ENCODE peak calls at places on chromosomes 12 and 14, in seven cellular contexts. N, A, M, Q, X, D and H are unnamed samples.

GRCh38 chr12:107379852-107380567 is 286.7 kb upstream of the CRY1 start:
- DNase-seq in M (no peak), N (no peak), A (peak), X (peak), D (no peak), Q (peak), H (no peak)

GRCh38 chr14:105448706-105449111 is 25.9 kb upstream of the CRIP2 start:
- DNase-seq in N (peak), D (peak), Q (peak), X (peak), M (no peak), A (peak), H (no peak)

GRCh38 chr12:12072064-12072760 is 1.5 kb downstream of the BCL2L14 start:
- DNase-seq in A (no peak), M (no peak), D (peak), X (peak), Q (no peak), N (no peak), H (no peak)

GRCh38 chr14:54348001-54348611 is 48.7 kb upstream of the CDKN3 start:
- DNase-seq in N (peak), Q (peak), M (no peak), X (no peak), D (no peak), A (peak), H (no peak)

GRCh38 chr12:47828967-47829482 is 9.3 kb upstream of the HDAC7 start:
- DNase-seq in A (peak), Q (peak), M (no peak), N (peak), D (no peak), X (peak), H (no peak)

GRCh38 chr14:46197856-46198255 is 453.7 kb downstream of the RPL10L start:
- DNase-seq in N (no peak), X (no peak), D (no peak), Q (no peak), A (no peak), M (no peak), H (no peak)

GRCh38 chr14:23093526-23093925 is 1.4 kb downstream of the ACIN1 start:
- DNase-seq in M (no peak), X (no peak), Q (no peak), D (no peak), A (no peak), N (no peak), H (no peak)

GRCh38 chr12:47811581-47812484 is 7.9 kb downstream of the HDAC7 start:
- DNase-seq in M (no peak), A (peak), Q (no peak), D (no peak), X (no peak), N (peak), H (no peak)

GRCh38 chr12:92627511-92627910 is 75.3 kb upstream of the PLEKHG7 start:
- DNase-seq in Q (no peak), A (no peak), X (no peak), N (no peak), D (no peak), M (no peak), H (no peak)

GRCh38 chr12:104204690-104205480 is 10.7 kb upstream of the TXNRD1 start:
- DNase-seq in D (no peak), A (no peak), N (no peak), Q (no peak), M (no peak), X (no peak), H (no peak)

GRCh38 chr12:64461634-64462414 is 9.9 kb downstream of the TBK1 start:
- DNase-seq in D (no peak), Q (no peak), M (peak), X (no peak), A (no peak), N (peak), H (peak)

GRCh38 chr12:114976361-114976760 is 292.4 kb upstream of the TBX3 start:
- DNase-seq in Q (no peak), M (no peak), X (no peak), D (no peak), N (no peak), A (no peak), H (no peak)

GRCh38 chr14:103122578-103123127 is 608 bp upstream of the TNFAIP2 start:
- DNase-seq in D (no peak), X (no peak), M (no peak), Q (no peak), N (no peak), A (no peak), H (no peak)

GRCh38 chr14:22379727-22380126 is 209.3 kb downstream of the DAD1 start:
- DNase-seq in M (no peak), A (no peak), Q (no peak), X (no peak), N (no peak), D (no peak), H (no peak)

GRCh38 chr14:103626150-103626850 is 2.7 kb upstream of the KLC1 start:
- DNase-seq in X (no peak), N (no peak), Q (no peak), D (peak), A (no peak), M (no peak), H (no peak)

GRCh38 chr14:61326847-61327246 is 5.5 kb downstream of the PRKCH start:
- DNase-seq in M (no peak), N (peak), D (no peak), X (no peak), A (peak), Q (no peak), H (no peak)

GRCh38 chr14:68146812-68147211 is 327.2 kb downstream of the RAD51B start:
- DNase-seq in D (no peak), Q (peak), N (peak), A (peak), M (no peak), X (no peak), H (peak)

GRCh38 chr12:45213107-45213506 is 2.8 kb upstream of the ANO6 start:
- DNase-seq in D (no peak), A (no peak), M (no peak), Q (no peak), X (no peak), N (no peak), H (no peak)

GRCh38 chr14:94411638-94412037 is 23.2 kb upstream of the SERPINA1 start:
- DNase-seq in X (peak), D (no peak), M (no peak), N (no peak), A (no peak), Q (no peak), H (no peak)

GRCh38 chr12:46888568-46888967 is 62.8 kb upstream of the SLC38A4 start:
- DNase-seq in X (no peak), N (no peak), M (no peak), Q (no peak), A (no peak), D (no peak), H (no peak)

GRCh38 chr12:131459666-131460365 is 251.1 kb upstream of the SFSWAP start:
- DNase-seq in X (no peak), N (no peak), D (no peak), Q (no peak), M (no peak), A (no peak), H (no peak)

GRCh38 chr12:64053117-64053516 is 169.0 kb downstream of the KICS2 start:
- DNase-seq in Q (no peak), X (no peak), D (no peak), A (no peak), N (no peak), M (no peak), H (no peak)

GRCh38 chr12:119727600-119728436 is 59.9 kb downstream of the PRKAB1 start:
- DNase-seq in Q (no peak), X (no peak), M (no peak), N (peak), D (no peak), A (no peak), H (peak)

GRCh38 chr14:33363687-33364086 is 425.0 kb downstream of the NPAS3 start:
- DNase-seq in X (no peak), N (no peak), A (no peak), D (no peak), Q (no peak), M (no peak), H (no peak)

GRCh38 chr12:104230704-104231103 is 15.1 kb downstream of the TXNRD1 start:
- DNase-seq in N (no peak), A (no peak), D (no peak), Q (no peak), M (no peak), X (no peak), H (no peak)

GRCh38 chr14:104421401-104421821 is 158.2 kb upstream of the C14orf180 start:
- DNase-seq in A (no peak), X (no peak), D (no peak), N (no peak), Q (no peak), M (no peak), H (no peak)

GRCh38 chr12:101671157-101671791 is 26.2 kb upstream of the CHPT1 start:
- DNase-seq in N (no peak), D (peak), X (peak), M (no peak), A (peak), Q (no peak), H (peak)

GRCh38 chr12:25254271-25254880 is 3.6 kb upstream of the KRAS start:
- DNase-seq in N (no peak), M (no peak), Q (no peak), A (no peak), D (no peak), X (no peak), H (no peak)

GRCh38 chr12:77995436-77996167 is 164.9 kb downstream of the NAV3 start:
- DNase-seq in X (no peak), M (no peak), Q (peak), D (peak), N (peak), A (no peak), H (peak)

GRCh38 chr12:130765186-130765659 is 49.1 kb upstream of the RIMBP2 start:
- DNase-seq in M (no peak), D (no peak), A (no peak), N (peak), X (no peak), Q (peak), H (no peak)

GRCh38 chr12:4114986-4115385 is 158.6 kb upstream of the CCND2 start:
- DNase-seq in M (no peak), X (no peak), D (no peak), Q (no peak), A (no peak), N (no peak), H (no peak)

GRCh38 chr12:32273712-32274111 is 125.6 kb upstream of the FGD4 start:
- DNase-seq in M (no peak), N (no peak), X (no peak), A (no peak), Q (no peak), D (peak), H (no peak)

GRCh38 chr12:51954465-51955361 is 3.2 kb downstream of the ACVR1B start:
- DNase-seq in Q (no peak), N (peak), A (no peak), M (no peak), D (no peak), X (no peak), H (no peak)
- H3K4me3 ChIP-seq in Q (no peak), N (peak), A (no peak), M (no peak), D (no peak), X (no peak), H (peak)

DNA sequence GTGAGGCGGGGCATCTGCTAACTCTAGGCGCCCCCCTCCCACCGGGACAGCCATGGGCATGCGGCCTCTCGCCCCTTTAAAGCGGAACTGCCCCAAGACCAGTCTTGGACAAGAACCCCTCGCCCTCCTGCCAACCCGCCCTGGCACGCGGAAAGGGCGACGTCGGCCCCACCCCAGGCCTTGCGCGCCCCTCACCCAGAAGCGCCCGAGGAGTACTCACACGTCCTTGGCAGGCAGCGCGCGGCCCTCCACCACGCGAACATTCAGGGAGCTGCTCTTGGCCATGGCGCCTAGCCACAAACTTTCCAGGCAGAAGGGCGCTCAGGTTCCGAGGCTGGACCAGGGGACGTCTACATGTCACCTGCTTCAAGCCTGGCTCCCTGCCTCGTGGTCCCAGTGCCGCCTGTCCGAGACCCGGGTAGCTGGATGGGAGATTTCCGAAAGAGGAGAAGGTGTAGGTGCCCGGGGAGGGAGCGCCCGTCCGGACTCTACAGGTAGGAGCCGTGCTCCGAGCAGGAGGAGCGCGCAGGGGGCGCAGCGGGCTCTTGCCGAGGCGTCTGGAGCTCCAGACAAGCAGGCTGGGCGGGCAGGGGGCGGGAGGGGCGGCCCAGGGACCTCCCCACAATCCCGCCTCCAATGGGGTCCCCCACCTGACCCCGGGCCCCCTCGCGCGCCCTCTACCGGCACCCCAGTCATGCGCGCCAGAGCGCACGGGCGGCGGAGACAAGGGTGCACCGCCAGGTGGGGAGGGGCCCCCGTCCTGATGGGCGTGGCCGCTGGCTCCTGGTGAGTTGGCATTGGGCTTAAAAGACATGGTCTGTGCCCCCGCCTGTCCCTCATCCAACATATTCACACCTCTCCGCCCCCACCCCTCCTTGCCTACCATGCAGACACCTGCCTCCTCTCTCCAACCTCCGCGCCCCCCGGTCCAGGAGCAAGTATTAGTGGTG is at the start of gene RASAL1:
- DNase-seq in M (peak), X (peak), Q (peak), D (peak), A (no peak), N (no peak), H (no peak)
- TF ChIP-seq CTCF in M (peak), X (peak), Q (peak), D (peak), A (peak), N (no peak), H (peak)

GRCh38 chr12:71682466-71682865 is 3.4 kb upstream of the TMEM19 start:
- DNase-seq in N (no peak), A (no peak), Q (peak), D (no peak), X (no peak), M (no peak), H (no peak)

GRCh38 chr12:71685961-71686657 is at the start of gene TMEM19:
- DNase-seq in Q (peak), D (peak), X (peak), A (peak), M (peak), N (peak), H (no peak)

GRCh38 chr12:71685312-71685906 is 473 bp upstream of the TMEM19 start:
- DNase-seq in M (no peak), A (no peak), N (no peak), Q (no peak), D (no peak), X (no peak), H (no peak)

GRCh38 chr12:71684081-71684480 is 1.8 kb upstream of the TMEM19 start:
- DNase-seq in Q (no peak), M (no peak), A (no peak), X (no peak), N (no peak), D (no peak), H (no peak)

GRCh38 chr12:71683633-71684032 is 2.2 kb upstream of the TMEM19 start:
- DNase-seq in D (no peak), N (no peak), M (no peak), A (no peak), Q (no peak), X (no peak), H (no peak)
- H3K4me3 ChIP-seq in D (no peak), N (no peak), M (no peak), A (no peak), Q (no peak), X (no peak), H (no peak)

GRCh38 chr14:93206793-93207467 is at the start of the genes GON7 and UBR7:
- DNase-seq in A (peak), X (peak), N (peak), M (peak), D (peak), Q (peak), H (peak)
- TF ChIP-seq CTCF in A (peak), X (peak), N (peak), M (peak), D (peak), Q (no peak), H (peak)

GRCh38 chr14:99234982-99235491 is 37.0 kb downstream of the BCL11B start:
- DNase-seq in M (no peak), X (peak), N (no peak), A (no peak), D (no peak), Q (no peak), H (no peak)
- H3K4me3 ChIP-seq in M (no peak), X (no peak), N (no peak), A (no peak), D (no peak), Q (no peak), H (no peak)